ENCODE peak calls at places on chromosomes 13 and 19, in nine cellular contexts. E is H9, B is SK-N-SH, G is trophoblast cell, Q is GM12878, Y is neural progenitor cell, V is kidney, M is fibroblast of lung, Z is GM23248. U is an unnamed sample.

GRCh38 chr13:83325454-83325853 is 556.8 kb downstream of the SLITRK1 start:
- DNase-seq in B (no peak), E (no peak), Y (no peak), V (no peak), G (no peak), Q (no peak), M (peak; percentile 56), Z (peak; percentile 87), U (no peak)

GRCh38 chr13:25973085-25973484 is 78.7 kb downstream of the SHISA2 start:
- DNase-seq in V (no peak), Q (no peak), G (no peak), E (no peak), Y (peak; percentile 58), Z (no peak), B (no peak), M (no peak), U (no peak)

GRCh38 chr13:45943965-45944364 is 92.4 kb upstream of the SIAH3 start:
- DNase-seq in V (no peak), G (no peak), Z (peak; percentile 22), Q (no peak), Y (no peak), E (no peak), B (no peak), M (peak; percentile 10), U (no peak)

GRCh38 chr13:78881746-78882145 is 222.8 kb upstream of the OBI1 start:
- DNase-seq in G (no peak), Q (no peak), B (peak; percentile 39), M (no peak), Z (no peak), V (no peak), Y (no peak), E (no peak), U (no peak)

GRCh38 chr19:17448190-17448967 is at the start of gene TMEM221:
- DNase-seq in Y (peak; percentile 83), Z (peak; percentile 69), B (peak; percentile 86), Q (no peak), V (no peak), E (peak; percentile 71), M (no peak), G (no peak), U (no peak)

GRCh38 chr13:59364508-59365187 is 799.1 kb downstream of the DIAPH3 start:
- DNase-seq in V (no peak), E (peak; percentile 38), B (peak; percentile 62), Z (peak; percentile 2), M (no peak), Y (peak; percentile 24), G (no peak), Q (no peak), U (no peak)

GRCh38 chr19:49635530-49636229 is 4.3 kb downstream of the RRAS start:
- DNase-seq in Q (no peak), V (no peak), G (no peak), E (no peak), Y (no peak), B (no peak), Z (peak; percentile 43), M (no peak), U (no peak)

GRCh38 chr19:27742041-27742440 is 1470.9 kb downstream of the UQCRFS1 start:
- DNase-seq in B (no peak), Y (no peak), M (no peak), E (no peak), Z (no peak), G (no peak), Q (no peak), V (no peak), U (no peak)

GRCh38 chr19:46529622-46530451 is 34.2 kb upstream of the PNMA8B start:
- DNase-seq in G (peak; percentile 49), Y (peak; percentile 70), M (peak; percentile 66), V (no peak), Z (peak; percentile 78), E (peak; percentile 67), B (peak; percentile 81), Q (no peak), U (no peak)

GRCh38 chr13:99370476-99371272 is 63.5 kb upstream of the GPR183 start:
- DNase-seq in E (no peak), V (peak; percentile 25), Z (no peak), M (no peak), Q (no peak), G (no peak), B (no peak), Y (no peak), U (no peak)

GRCh38 chr13:40986328-40986856 is 32.7 kb downstream of the ELF1 start:
- DNase-seq in Z (peak; percentile 32), M (peak; percentile 77), B (no peak), G (no peak), V (no peak), Y (no peak), E (no peak), Q (no peak), U (no peak)

GRCh38 chr13:24625324-24625723 is 54.9 kb upstream of the ATP12A start:
- DNase-seq in B (no peak), V (no peak), Y (no peak), Z (no peak), G (no peak), E (no peak), Q (no peak), M (no peak), U (no peak)

GRCh38 chr13:76884167-76884566 is 2.0 kb downstream of the KCTD12 start:
- DNase-seq in B (no peak), V (peak; percentile 73), G (peak; percentile 45), E (peak; percentile 78), Z (peak; percentile 68), Y (peak; percentile 49), Q (no peak), M (peak; percentile 68), U (no peak)

DNA sequence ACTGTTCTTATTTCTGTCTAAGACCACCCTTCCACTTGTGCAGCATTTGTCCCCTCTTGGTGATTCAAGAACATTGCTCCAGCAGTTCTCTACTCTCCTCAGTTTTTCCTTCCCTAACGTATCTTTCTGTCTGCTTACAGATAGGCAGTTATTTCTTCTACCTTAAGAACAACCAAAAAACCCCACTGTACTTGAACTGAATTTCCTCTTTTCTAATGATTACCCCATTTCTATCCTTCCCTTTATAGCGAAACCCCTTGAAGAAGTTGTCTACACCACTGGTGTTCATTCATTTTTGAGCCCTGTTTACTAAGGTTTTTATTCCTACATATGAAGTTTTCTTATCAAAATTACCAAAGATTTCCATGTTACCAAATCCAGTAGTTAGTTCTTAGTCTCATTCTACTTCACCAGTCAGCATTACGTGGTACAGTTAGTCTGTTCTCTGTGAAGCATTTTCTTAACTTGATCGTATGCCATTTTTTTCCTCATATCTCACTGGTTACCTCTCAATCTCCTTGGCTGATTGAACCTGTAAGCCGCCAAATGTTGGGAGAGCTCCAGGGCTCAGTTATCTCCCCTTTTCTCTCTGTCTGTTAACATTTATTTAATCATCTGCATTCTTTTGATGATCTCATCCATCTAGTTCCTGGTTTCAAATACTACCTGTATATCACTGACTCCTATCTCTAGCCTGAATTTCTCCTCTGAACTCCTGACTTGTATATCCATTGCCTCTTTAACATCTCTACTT is 9.0 kb downstream of the LSM14A start:
- DNase-seq in G (no peak), Y (no peak), M (no peak), E (no peak), Q (no peak), V (no peak), Z (no peak), B (no peak), U (no peak)
- H3K4me1 ChIP-seq in G (peaks cover 4% of the 10 kb centered on the region), Y (peaks cover 25% of the 10 kb centered on the region), M (peaks cover 7% of the 10 kb centered on the region), E (no peaks in the 10 kb centered on the region), Q (peaks cover 3% of the 10 kb centered on the region), V (peaks cover 33% of the 10 kb centered on the region), Z (peaks cover 56% of the 10 kb centered on the region), B (peaks cover 41% of the 10 kb centered on the region), U (no peaks in the 10 kb centered on the region)

GRCh38 chr19:1035998-1036621 is 3.8 kb upstream of the ABCA7 start:
- DNase-seq in E (no peak), Q (no peak), B (no peak), Z (no peak), G (no peak), Y (peak; percentile 44), M (no peak), V (peak; percentile 80), U (no peak)
- H3K9ac ChIP-seq in E (no peak overlapping the region), Q (no peak overlapping the region), B (no peak overlapping the region), Z (no peak overlapping the region), G (no peak overlapping the region), Y (no peak overlapping the region), M (no peak overlapping the region), V (no peak overlapping the region), U (no peak overlapping the region)

DNA sequence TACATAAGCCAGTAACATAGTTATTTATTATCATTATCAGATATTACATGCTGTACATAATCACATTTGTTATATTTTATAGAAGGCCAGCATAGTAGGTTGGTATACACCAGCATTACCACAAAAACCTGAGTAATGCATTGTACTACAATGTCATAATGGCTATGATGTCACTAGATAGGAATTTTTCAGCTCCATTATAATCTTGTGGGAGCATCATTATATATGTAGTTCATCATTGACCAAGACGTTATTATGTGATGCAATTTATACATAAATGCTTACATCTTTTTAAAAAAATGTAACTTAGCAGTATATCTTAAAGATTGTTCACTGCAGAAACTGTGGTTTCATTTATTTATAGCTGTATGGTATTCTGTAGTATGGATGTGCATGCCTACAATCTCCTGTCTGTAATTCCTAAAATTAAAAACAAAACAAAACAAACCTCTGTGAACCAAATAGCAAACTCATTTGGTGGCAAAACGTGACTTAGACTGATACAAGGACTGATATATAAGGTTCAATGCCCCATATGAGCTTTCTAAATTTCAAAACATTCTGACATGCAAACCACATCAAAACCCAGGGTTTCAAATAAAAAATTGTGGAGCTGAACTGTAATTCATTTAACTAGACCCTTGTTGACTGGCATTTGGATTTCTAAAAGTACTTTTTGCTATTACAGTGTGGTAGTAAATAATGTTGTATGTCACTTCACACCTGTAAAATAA is 250.9 kb downstream of the DLEU7 start:
- DNase-seq in B (no peak), Q (no peak), Z (peak; percentile 88), E (no peak), V (no peak), G (peak; percentile 23), M (peak; percentile 79), Y (no peak), U (no peak)
- H3K4me1 ChIP-seq in B (peaks cover 28% of the 10 kb centered on the region), Q (peaks cover 41% of the 10 kb centered on the region), Z (peaks cover 55% of the 10 kb centered on the region), E (no peaks in the 10 kb centered on the region), V (peaks cover 4% of the 10 kb centered on the region), G (no peaks in the 10 kb centered on the region), M (peaks cover 11% of the 10 kb centered on the region), Y (peaks cover 23% of the 10 kb centered on the region), U (no peaks in the 10 kb centered on the region)

GRCh38 chr13:102694944-102695343 is at the start of gene METTL21C:
- DNase-seq in G (no peak), Z (no peak), B (no peak), E (no peak), M (no peak), Q (no peak), V (no peak), Y (no peak), U (no peak)
- H3K9ac ChIP-seq in G (no peak within 1 kb of the TSS), Z (no peak within 1 kb of the TSS), B (no peak within 1 kb of the TSS), E (no peak within 1 kb of the TSS), M (no peak within 1 kb of the TSS), Q (no peak within 1 kb of the TSS), V (no peak within 1 kb of the TSS), Y (no peak within 1 kb of the TSS), U (no peak within 1 kb of the TSS)